ENCODE peak calls at places on chromosomes 13 and 19, in nine cellular contexts. O is NCI-H1417; J is iris pigment epithelial cell; D is astrocyte of the spinal cord; E is CD4-positive, alpha-beta memory T cell; V is SK-MEL-5; G is activated T-helper 1 cell treated with anti-CD3 and anti-CD28 coated beads, Interleukin-12 subunit alpha, Interleukin-12 subunit beta, Interleukin-2, Interleukin-4 antibody, amounts not matched to agents 30 ng/mL and 10 ng/mL and 1 ng/mL, durations not matched to agents 14 hours and 24 hours and 36 hours; Z is stomach; S is NCI-H510A. K is an unnamed sample.
A peak's percentile ranks its signal among the peaks of the same experiment; 100 is the strongest.

GRCh38 chr19:13156968-13157882 is 7.0 kb downstream of the IER2 start:
- DNase-seq in J (peak; percentile 41), D (peak; percentile 11), E (no peak), Z (no peak), V (no peak), S (no peak), O (no peak), G (no peak), K (no peak)

GRCh38 chr19:2333027-2333806 is 4.7 kb downstream of the SPPL2B start:
- DNase-seq in E (no peak), O (peak; percentile 67), Z (peak; percentile 45), V (no peak), D (no peak), S (peak; percentile 79), J (no peak), G (no peak), K (no peak)

GRCh38 chr19:1668339-1669123 is 16.1 kb upstream of the TCF3 start:
- DNase-seq in D (no peak), S (no peak), E (no peak), Z (no peak), O (no peak), J (no peak), G (no peak), V (no peak), K (no peak)

GRCh38 chr19:33302974-33303790 is 848 bp upstream of the CEBPA start:
- DNase-seq in Z (peak; percentile 62), D (peak; percentile 34), E (peak; percentile 9), G (no peak), S (no peak), V (peak; percentile 6), O (peak; percentile 28), J (peak; percentile 59), K (peak; percentile 31)

GRCh38 chr13:77872995-77873394 is 45.6 kb downstream of the EDNRB start:
- DNase-seq in O (no peak), J (no peak), S (no peak), Z (no peak), G (no peak), V (no peak), E (no peak), D (no peak), K (no peak)

GRCh38 chr19:32165750-32166149 is 179.7 kb upstream of the ZNF507 start:
- DNase-seq in J (no peak), E (no peak), S (no peak), V (no peak), G (no peak), Z (no peak), O (no peak), D (no peak), K (no peak)

GRCh38 chr19:18281082-18282020 is at the start of gene JUND:
- DNase-seq in D (peak; percentile 99), V (peak; percentile 92), E (peak; percentile 99), J (peak; percentile 97), S (peak; percentile 96), Z (peak; percentile 99), G (peak; percentile 98), O (peak; percentile 97), K (peak; percentile 98)

GRCh38 chr13:44312898-44313551 is 60.6 kb upstream of the SERP2 start:
- DNase-seq in J (peak; percentile 86), D (peak; percentile 95), G (no peak), Z (no peak), O (no peak), V (no peak), S (no peak), E (no peak), K (no peak)

GRCh38 chr13:46575843-46576242 is 22.9 kb downstream of the LRCH1 start:
- DNase-seq in O (no peak), S (no peak), E (no peak), G (no peak), D (peak; percentile 71), V (no peak), J (peak; percentile 64), Z (no peak), K (no peak)